ENCODE peak calls at places on chromosomes 1 and 21, in nine cellular contexts. W is cardiac muscle cell, P is suprapubic skin, O is tibial artery, V is K562, C is GM23338, J is heart left ventricle, S is left ventricle myocardium inferior, F is lower lobe of right lung. M is an unnamed sample. For H3K27me3, the result is how much of the 10 kb centered on the place peaks cover.

GRCh38 chr1:20981903-20982695 is 194.6 kb downstream of the EIF4G3 start:
- DNase-seq in O (no peak), J (no peak), W (peak), V (peak), S (no peak), C (peak), P (no peak), F (no peak), M (no peak)

GRCh38 chr1:34199927-34200326 is 23.2 kb downstream of the C1orf94 start:
- DNase-seq in J (no peak), F (no peak), V (no peak), P (no peak), C (no peak), O (no peak), S (no peak), W (no peak), M (no peak)

GRCh38 chr1:236502972-236503639 is 20.7 kb upstream of the LGALS8 start:
- DNase-seq in O (no peak), S (peak), F (peak), V (peak), P (no peak), C (peak), J (peak), W (peak), M (no peak)

GRCh38 chr1:21906173-21907078 is 30.7 kb downstream of the HSPG2 start:
- DNase-seq in J (peak), C (no peak), F (no peak), O (peak), S (peak), V (peak), W (no peak), P (peak), M (no peak)

GRCh38 chr1:37794372-37795339 is 1.0 kb downstream of the MANEAL start:
- DNase-seq in V (no peak), P (no peak), O (no peak), W (no peak), S (no peak), F (no peak), J (peak), C (peak), M (no peak)

GRCh38 chr1:153616885-153617428 is 832 bp upstream of the S100A14 start:
- DNase-seq in O (no peak), P (peak), C (no peak), S (no peak), V (no peak), F (peak), W (peak), J (peak), M (no peak)

GRCh38 chr1:207691814-207692213 is 46.9 kb downstream of the CR1L start:
- DNase-seq in F (no peak), J (no peak), V (peak), O (no peak), P (no peak), W (no peak), S (no peak), C (no peak), M (no peak)

GRCh38 chr1:184419734-184420161 is 32.9 kb downstream of the C1orf21 start:
- DNase-seq in J (no peak), S (no peak), P (no peak), W (no peak), V (no peak), C (no peak), O (no peak), F (no peak), M (no peak)

GRCh38 chr1:17669305-17669704 is 85.8 kb upstream of the ACTL8 start:
- DNase-seq in P (no peak), C (no peak), J (no peak), F (no peak), S (no peak), W (no peak), V (no peak), O (no peak), M (no peak)

GRCh38 chr1:242454262-242455051 is 70.0 kb downstream of the PLD5 start:
- DNase-seq in F (no peak), O (no peak), W (peak), C (peak), S (no peak), P (no peak), V (peak), J (no peak), M (no peak)

GRCh38 chr1:151511636-151512215 is 539 bp downstream of the CGN start:
- DNase-seq in O (no peak), S (no peak), C (peak), P (no peak), V (no peak), J (no peak), F (peak), W (peak), M (peak)

GRCh38 chr1:6007318-6008083 is 15.3 kb upstream of the NPHP4 start:
- DNase-seq in O (peak), C (peak), P (no peak), J (no peak), W (no peak), V (peak), F (peak), S (no peak), M (peak)

GRCh38 chr1:108780937-108781574 is 34.6 kb downstream of the STXBP3 start:
- DNase-seq in W (no peak), O (no peak), F (no peak), S (no peak), P (no peak), C (peak), J (no peak), V (peak), M (no peak)

GRCh38 chr21:37863842-37864241 is 52.4 kb downstream of the KCNJ6 start:
- DNase-seq in C (no peak), S (no peak), W (no peak), V (no peak), O (no peak), F (peak), J (no peak), P (no peak), M (no peak)

DNA sequence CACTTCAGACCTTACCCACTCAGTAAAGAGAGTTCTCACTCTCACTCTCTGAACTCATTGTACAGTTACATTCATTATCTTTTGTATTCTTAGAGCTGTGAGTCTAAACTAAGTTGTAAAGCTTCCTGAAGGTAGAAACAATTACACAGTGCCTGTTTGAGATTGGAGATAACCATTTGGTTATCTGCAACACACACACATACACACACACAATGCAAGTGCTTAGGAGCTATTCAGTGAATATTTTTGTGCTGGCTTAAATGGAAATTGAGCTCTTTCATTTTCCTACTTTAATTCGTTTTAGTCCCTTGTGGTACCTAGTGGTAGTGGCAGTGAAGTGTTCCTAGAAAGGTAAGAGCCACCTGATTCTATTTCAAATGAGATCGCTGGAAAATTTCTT is 19.9 kb downstream of the KPNA6 start:
- DNase-seq in W (no peak), J (no peak), P (no peak), F (no peak), C (peak), S (no peak), V (peak), O (no peak), M (no peak)
- TF ChIP-seq CTCF in W (no peak), J (no peak), P (no peak), F (no peak), C (peak), S (no peak), V (no peak), O (no peak), M (no peak)

GRCh38 chr1:113392541-113392940 is 2.2 kb downstream of the MAGI3 start:
- DNase-seq in S (no peak), F (no peak), W (no peak), P (no peak), J (no peak), O (no peak), C (no peak), V (no peak), M (no peak)
- H3K27me3 ChIP-seq in S (under half), F (under half), W (under half), P (under half), J (under half), O (under half), C (under half), V (under half), M (under half)

GRCh38 chr1:32247452-32247851 is 430 bp downstream of the FAM167B start:
- DNase-seq in F (no peak), V (no peak), W (no peak), O (no peak), C (no peak), P (peak), S (peak), J (peak), M (no peak)

GRCh38 chr1:32246888-32247273 is at the start of gene FAM167B:
- DNase-seq in S (peak), V (no peak), W (no peak), J (peak), P (peak), F (no peak), C (no peak), O (peak), M (no peak)

GRCh38 chr1:32250893-32251716 is at the start of gene LCK:
- DNase-seq in W (no peak), J (no peak), P (no peak), S (no peak), V (no peak), C (peak), F (no peak), O (no peak), M (no peak)

GRCh38 chr1:32249831-32250525 is 1.1 kb upstream of the LCK start:
- DNase-seq in W (no peak), F (no peak), S (peak), J (peak), O (no peak), V (peak), P (peak), C (no peak), M (no peak)

DNA sequence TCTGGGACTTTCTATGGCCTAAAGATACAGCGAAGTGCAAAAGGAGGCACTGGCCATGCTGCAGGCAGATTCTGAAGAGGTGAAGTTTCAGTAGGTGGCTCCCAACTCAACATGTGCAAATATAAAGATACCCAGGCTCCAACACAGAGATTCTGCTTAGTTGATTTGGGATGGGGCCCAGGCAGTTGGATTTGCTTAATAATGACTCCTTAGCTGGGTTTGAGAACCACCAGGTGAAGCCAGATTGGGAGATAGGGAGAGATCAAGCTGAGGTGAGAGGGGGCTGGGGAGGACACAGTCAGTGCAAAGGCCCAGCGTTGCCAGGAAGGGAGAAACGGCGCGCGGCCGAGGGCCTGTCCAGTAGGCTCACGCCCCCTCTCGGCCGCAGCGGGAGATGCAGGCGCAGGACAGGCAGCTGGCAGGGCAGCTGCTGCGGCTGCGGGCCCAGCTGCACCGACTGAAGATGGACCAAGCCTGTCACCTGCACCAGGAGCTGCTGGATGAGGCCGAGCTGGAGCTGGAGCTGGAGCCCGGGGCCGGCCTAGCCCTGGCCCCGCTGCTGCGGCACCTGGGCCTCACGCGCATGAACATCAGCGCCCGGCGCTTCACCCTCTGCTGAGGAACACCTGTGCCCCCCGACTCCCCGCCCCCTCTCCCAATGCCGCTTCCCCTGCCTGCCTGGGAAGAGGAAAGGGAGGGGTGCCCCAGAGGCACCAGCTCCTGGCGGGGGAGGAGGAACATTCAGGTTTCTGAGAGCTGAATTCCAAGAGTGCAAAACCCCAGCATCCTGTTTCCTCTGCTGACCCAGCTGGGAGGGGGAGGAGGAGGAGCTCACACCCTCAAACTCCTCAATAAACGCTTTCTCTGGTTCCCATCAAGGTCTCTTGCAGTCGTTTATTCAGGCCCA is 1.2 kb downstream of the FAM167B start:
- DNase-seq in S (peak), F (peak), J (peak), O (peak), V (peak), C (peak), P (peak), W (peak), M (peak)
- H3K4me3 ChIP-seq in S (peak), F (peak), J (no peak), O (no peak), V (no peak), C (peak), P (no peak), W (no peak), M (no peak)

GRCh38 chr1:203528976-203529375 is 35.0 kb downstream of the OPTC start:
- DNase-seq in V (no peak), P (no peak), O (no peak), J (no peak), S (no peak), C (no peak), W (no peak), F (no peak), M (peak)

GRCh38 chr1:203526572-203526971 is 32.6 kb downstream of the OPTC start:
- DNase-seq in C (no peak), F (no peak), J (no peak), P (no peak), S (no peak), O (no peak), W (no peak), V (no peak), M (no peak)

GRCh38 chr1:203525685-203526084 is 31.7 kb downstream of the OPTC start:
- DNase-seq in P (no peak), V (no peak), J (no peak), O (no peak), C (no peak), W (no peak), F (no peak), S (no peak), M (no peak)

GRCh38 chr1:203527013-203527412 is 33.1 kb downstream of the OPTC start:
- DNase-seq in P (no peak), C (no peak), V (no peak), F (no peak), S (no peak), O (no peak), W (no peak), J (no peak), M (no peak)

GRCh38 chr1:203528098-203528497 is 34.1 kb downstream of the OPTC start:
- DNase-seq in V (no peak), P (no peak), W (no peak), C (no peak), J (no peak), S (no peak), O (no peak), F (no peak), M (no peak)
- TF ChIP-seq CTCF in V (no peak), P (no peak), W (no peak), C (no peak), J (no peak), S (no peak), O (no peak), F (no peak), M (no peak)

GRCh38 chr1:35644204-35644603 is 2.9 kb upstream of the PSMB2 start:
- DNase-seq in V (no peak), O (no peak), S (no peak), C (no peak), F (no peak), J (no peak), P (no peak), W (no peak), M (no peak)
- H3K27me3 ChIP-seq in V (under half), O (under half), S (under half), C (under half), F (under half), J (under half), P (under half), W (half or more), M (under half)

DNA sequence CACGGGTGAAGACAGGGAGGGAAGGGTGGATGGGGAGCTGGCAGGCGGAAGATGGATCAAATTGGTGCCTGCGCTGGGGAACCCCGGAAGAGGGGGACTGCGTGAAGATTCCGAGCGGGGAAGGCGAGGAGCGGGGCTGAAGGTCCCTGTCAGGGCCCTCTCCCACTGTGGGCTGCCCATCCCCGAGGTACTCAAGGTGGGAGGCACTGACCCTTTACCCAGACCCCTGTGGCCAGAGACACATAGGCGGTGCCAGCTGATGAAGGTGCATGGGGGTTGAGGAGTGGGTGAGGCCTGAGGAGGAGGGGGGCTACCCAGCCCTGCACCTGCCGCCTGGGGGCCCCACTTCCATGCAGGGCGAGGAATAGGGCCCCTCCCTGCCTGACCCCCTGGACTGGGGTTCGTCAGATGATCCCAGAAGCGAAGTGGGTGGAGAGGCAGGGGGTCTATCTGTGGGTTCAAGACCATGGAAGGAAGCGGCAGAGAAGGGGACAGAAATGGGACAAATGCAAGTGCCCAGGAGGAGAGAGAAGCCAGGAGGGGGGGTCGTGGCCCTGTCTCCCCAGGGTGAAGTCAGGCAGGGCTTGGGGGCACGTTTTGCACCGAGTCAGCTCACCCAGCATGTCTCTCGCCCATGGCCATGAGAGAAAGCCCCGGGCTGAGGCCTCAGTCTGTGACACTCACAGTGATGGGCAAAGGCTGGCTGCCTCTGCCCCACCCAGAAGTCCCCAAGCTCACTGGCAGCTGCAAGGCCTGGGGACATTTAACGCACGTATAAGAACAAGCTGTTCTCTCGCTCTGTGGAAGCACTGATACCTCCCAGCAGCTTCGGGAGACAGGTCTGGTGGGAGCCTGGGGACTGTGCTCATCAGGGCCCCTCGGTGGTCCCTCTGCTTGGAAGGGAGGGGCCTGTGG is 7.0 kb upstream of the MMEL1 start:
- DNase-seq in C (no peak), O (no peak), J (no peak), V (no peak), F (no peak), P (no peak), S (no peak), W (no peak), M (no peak)
- H3K4me3 ChIP-seq in C (no peak), O (no peak), J (no peak), V (no peak), F (no peak), P (no peak), S (no peak), W (no peak), M (no peak)

DNA sequence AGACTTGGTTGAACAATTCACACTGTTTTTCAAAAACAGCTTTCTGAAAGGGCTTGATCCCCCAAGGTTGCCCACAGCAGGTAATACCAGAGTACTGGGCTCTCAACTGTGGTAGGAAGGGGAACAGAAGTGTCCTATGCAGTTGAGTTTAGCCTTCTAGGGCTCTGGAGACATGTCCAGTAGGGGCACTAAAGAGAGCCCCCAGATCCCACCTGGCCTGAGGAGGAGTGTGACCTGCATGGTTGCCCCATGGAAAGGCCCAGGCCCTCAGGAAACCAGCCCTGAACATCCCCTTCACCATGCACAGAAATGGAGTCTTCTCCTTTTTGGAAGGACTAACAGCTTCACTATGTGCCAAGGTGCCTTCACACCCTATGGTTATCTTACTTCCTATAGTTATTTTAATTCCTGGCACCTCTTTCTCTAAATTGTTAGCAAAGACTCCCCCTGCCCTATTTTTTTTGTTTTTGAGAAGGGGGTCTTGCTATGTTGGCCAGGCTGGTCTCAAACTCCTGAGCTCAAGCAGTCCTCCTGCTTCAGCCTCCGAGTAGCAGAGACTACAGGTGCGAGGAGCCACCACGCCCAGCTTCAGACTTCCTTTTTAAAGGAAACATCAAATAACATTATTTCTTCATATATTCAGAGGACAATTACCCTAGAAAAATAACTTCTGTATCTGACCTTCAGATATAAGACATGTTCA is 16.8 kb upstream of the LSS start:
- DNase-seq in J (no peak), V (peak), C (no peak), F (no peak), S (no peak), W (no peak), O (no peak), P (no peak), M (no peak)
- TF ChIP-seq CTCF in J (no peak), V (no peak), C (no peak), F (no peak), S (no peak), W (no peak), O (no peak), P (no peak), M (no peak)

GRCh38 chr1:23922321-23922943 is 9.3 kb upstream of the CNR2 start:
- DNase-seq in C (no peak), W (no peak), J (no peak), V (no peak), O (peak), P (no peak), F (no peak), S (no peak), M (no peak)
- H3K27me3 ChIP-seq in C (under half), W (under half), J (under half), V (under half), O (under half), P (under half), F (under half), S (under half), M (under half)

M was measured in dorsolateral prefrontal cortex.